ENCODE peak calls at places on chromosomes 5 and 9, in nine cellular contexts. L, M, T, E, U, W, H, J and B are unnamed samples.

GRCh38 chr9:101437806-101438232 is 2.2 kb upstream of the ALDOB start:
- DNase-seq in M (peak; percentile 76), H (no peak), T (peak; percentile 44), L (no peak), J (no peak), E (peak; percentile 72), W (no peak), U (no peak), B (no peak)

GRCh38 chr5:179373961-179374505 is 28.8 kb upstream of the ADAMTS2 start:
- DNase-seq in T (no peak), M (no peak), J (no peak), W (no peak), H (no peak), L (no peak), U (no peak), E (peak; percentile 53), B (no peak)

GRCh38 chr5:18393546-18393945 is 759.3 kb downstream of the TAF11L14 start:
- DNase-seq in E (no peak), M (no peak), L (no peak), H (no peak), T (no peak), U (no peak), J (no peak), W (no peak), B (no peak)

GRCh38 chr5:151254533-151254932 is 1.5 kb downstream of the GM2A start:
- DNase-seq in U (no peak), M (no peak), W (no peak), J (no peak), E (no peak), T (no peak), L (no peak), H (no peak), B (no peak)

GRCh38 chr5:69206528-69207190 is 17.3 kb downstream of the CENPH start:
- DNase-seq in E (no peak), M (peak; percentile 57), W (no peak), T (peak; percentile 38), U (no peak), J (no peak), H (peak; percentile 50), L (no peak), B (no peak)

GRCh38 chr9:15492485-15493150 is 18.2 kb downstream of the PSIP1 start:
- DNase-seq in L (no peak), T (no peak), J (no peak), U (no peak), M (no peak), W (no peak), H (no peak), E (no peak), B (no peak)

GRCh38 chr5:32707394-32707997 is 3.6 kb upstream of the NPR3 start:
- DNase-seq in W (no peak), E (no peak), M (peak; percentile 27), L (no peak), T (no peak), J (no peak), H (peak; percentile 21), U (no peak), B (no peak)

GRCh38 chr9:129174724-129175514 is 3.1 kb downstream of the IER5L start:
- DNase-seq in T (peak; percentile 79), J (no peak), U (no peak), M (peak; percentile 57), W (peak; percentile 70), H (peak; percentile 65), L (no peak), E (peak; percentile 96), B (no peak)

GRCh38 chr5:135353952-135354721 is 44.9 kb downstream of the MACROH2A1 start:
- DNase-seq in U (no peak), M (no peak), W (no peak), E (peak; percentile 63), H (no peak), J (no peak), L (no peak), T (no peak), B (no peak)

GRCh38 chr9:684950-685340 is 156.6 kb upstream of the DMRT1 start:
- DNase-seq in M (peak; percentile 59), T (no peak), J (no peak), H (no peak), U (no peak), W (no peak), E (no peak), L (no peak), B (no peak)

GRCh38 chr5:177503351-177504085 is 6.1 kb downstream of the DOK3 start:
- DNase-seq in J (no peak), H (no peak), M (no peak), U (no peak), E (no peak), T (no peak), L (no peak), W (no peak), B (no peak)
- TF ChIP-seq POLR2AphosphoS5 in J (no peak), H (no peak), M (no peak), U (no peak), E (no peak), T (no peak), L (peak; percentile 40), W (no peak), B (no peak)

DNA sequence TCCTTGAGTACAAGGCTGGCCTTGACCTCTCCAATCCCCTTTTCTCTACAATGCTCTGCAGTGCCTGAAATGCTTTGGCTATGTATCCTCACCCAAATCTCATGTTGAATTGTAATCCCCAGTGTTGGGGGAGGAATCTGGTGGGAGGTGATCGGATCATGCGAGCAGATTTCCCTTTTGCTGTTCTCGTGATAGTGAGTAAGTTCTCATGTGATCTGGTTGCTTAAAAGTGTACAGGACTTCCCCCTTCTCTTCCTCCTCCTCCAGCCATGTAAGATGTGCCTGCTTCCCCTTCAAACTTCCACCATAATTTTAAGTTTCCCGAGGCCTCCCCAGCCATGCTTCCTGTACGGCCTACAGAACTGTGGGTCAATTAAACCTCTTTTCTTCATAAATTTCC is 28.5 kb upstream of the AKNA start:
- DNase-seq in M (no peak), E (no peak), H (no peak), T (no peak), U (no peak), J (no peak), L (no peak), W (no peak), B (no peak)
- TF ChIP-seq POLR2A in M (no peak), E (no peak), H (no peak), T (no peak), U (no peak), J (no peak), L (no peak), W (no peak), B (no peak)

DNA sequence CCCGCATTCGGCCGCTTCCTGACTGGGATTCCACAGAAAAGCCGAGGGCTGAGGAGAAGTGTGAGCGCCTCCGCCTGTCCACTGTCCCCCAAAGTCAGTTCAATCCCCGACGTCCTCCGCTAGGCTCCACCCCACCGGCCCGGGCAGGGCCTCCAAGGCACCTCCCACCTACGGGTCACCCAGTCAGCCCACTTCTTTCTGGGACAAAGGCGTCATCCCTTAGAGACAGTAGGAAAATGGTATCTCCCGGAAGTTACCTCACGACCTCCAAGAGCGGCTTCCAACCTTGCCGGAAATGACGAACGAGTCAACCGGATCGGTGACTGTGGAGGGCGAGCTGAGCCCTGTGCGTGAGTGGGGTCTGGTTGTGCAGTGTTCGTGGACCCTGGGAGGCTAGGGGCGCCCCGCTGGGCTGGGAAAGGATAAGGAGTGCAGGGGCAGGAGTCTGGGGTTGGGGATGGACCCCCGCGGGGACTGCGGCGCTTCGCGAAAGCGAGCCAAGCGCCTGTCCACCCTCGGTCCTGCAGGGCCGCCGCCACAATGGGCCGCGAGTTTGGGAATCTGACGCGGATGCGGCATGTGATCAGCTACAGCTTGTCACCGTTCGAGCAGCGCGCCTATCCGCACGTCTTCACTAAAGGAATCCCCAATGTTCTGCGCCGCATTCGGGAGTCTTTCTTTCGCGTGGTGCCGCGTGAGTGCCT is at the start of the genes GDF9 and UQCRQ:
- DNase-seq in M (peak; percentile 100), U (peak; percentile 97), E (peak; percentile 98), H (peak; percentile 100), J (peak; percentile 92), W (peak; percentile 98), L (peak; percentile 98), T (peak; percentile 92), B (peak; percentile 92)
- TF ChIP-seq POLR2AphosphoS5 in M (peak; percentile 95), U (peak; percentile 88), E (peak; percentile 98), H (peak; percentile 95), J (peak; percentile 96), W (peak; percentile 100), L (peak; percentile 95), T (peak; percentile 98), B (peak; percentile 96)

GRCh38 chr5:132294728-132295504 is 722 bp downstream of the SLC22A4 start:
- DNase-seq in U (no peak), T (peak; percentile 55), H (peak; percentile 27), J (no peak), E (peak; percentile 82), W (peak; percentile 55), M (no peak), L (no peak), B (no peak)
- TF ChIP-seq POLR2A in U (no peak), T (no peak), H (no peak), J (no peak), E (no peak), W (peak; percentile 59), M (no peak), L (no peak), B (no peak)

GRCh38 chr9:137759649-137760321 is 117.8 kb upstream of the CACNA1B start:
- DNase-seq in J (no peak), U (no peak), W (no peak), L (no peak), H (no peak), E (peak; percentile 55), T (no peak), M (no peak), B (no peak)
- TF ChIP-seq POLR2AphosphoS5 in J (peak; percentile 38), U (no peak), W (no peak), L (peak; percentile 70), H (no peak), E (no peak), T (no peak), M (no peak), B (no peak)

GRCh38 chr9:96449844-96450612 is at the start of gene HABP4:
- DNase-seq in T (peak; percentile 98), W (peak; percentile 97), E (peak; percentile 98), J (peak; percentile 93), H (peak; percentile 76), U (peak; percentile 62), L (peak; percentile 48), M (peak; percentile 87), B (peak; percentile 92)
- TF ChIP-seq POLR2A in T (no peak), W (peak; percentile 86), E (no peak), J (no peak), H (no peak), U (no peak), L (peak; percentile 78), M (peak; percentile 79), B (peak; percentile 50)

GRCh38 chr9:127835930-127836586 is 18.4 kb downstream of the ENG start:
- DNase-seq in J (no peak), M (no peak), W (no peak), H (no peak), E (peak; percentile 88), L (no peak), T (no peak), U (no peak), B (no peak)
- TF ChIP-seq POLR2AphosphoS5 in J (no peak), M (no peak), W (no peak), H (no peak), E (no peak), L (no peak), T (no peak), U (no peak), B (no peak)